ENCODE peak calls at places on chromosome 19, in seven cellular contexts. Q, Y, I, E, R, L and G are unnamed samples.
A peak's percentile ranks its signal among the peaks of the same experiment; 100 is the strongest.

GRCh38 chr19:47129579-47129978 is 1.1 kb upstream of the SAE1 start:
- DNase-seq in Q (no peak), Y (no peak), I (no peak), E (no peak), R (no peak), L (no peak), G (no peak)

GRCh38 chr19:18460313-18460712 is 22.4 kb upstream of the ISYNA1 start:
- DNase-seq in Q (no peak), Y (peak; percentile 84), I (no peak), E (peak; percentile 89), R (peak; percentile 86), L (peak; percentile 77), G (peak; percentile 65)

GRCh38 chr19:30082611-30083010 is 140.6 kb downstream of the URI1 start:
- DNase-seq in Q (no peak), Y (no peak), I (no peak), E (no peak), R (no peak), L (no peak), G (no peak)

GRCh38 chr19:18603255-18603957 is 3.2 kb downstream of the CRLF1 start:
- DNase-seq in Q (no peak), Y (no peak), I (no peak), E (peak; percentile 15), R (no peak), L (peak; percentile 66), G (no peak)

GRCh38 chr19:10517361-10517759 is at the start of gene S1PR5:
- DNase-seq in Q (no peak), Y (no peak), I (no peak), E (no peak), R (no peak), L (peak; percentile 54), G (no peak)

GRCh38 chr19:16457195-16457953 is 14.4 kb downstream of the EPS15L1 start:
- DNase-seq in Q (no peak), Y (peak; percentile 56), I (peak; percentile 24), E (peak; percentile 5), R (peak; percentile 26), L (peak; percentile 60), G (peak; percentile 54)

GRCh38 chr19:6047741-6048231 is 62.5 kb downstream of the RFX2 start:
- DNase-seq in Q (peak; percentile 31), Y (peak; percentile 56), I (peak; percentile 70), E (peak; percentile 80), R (peak; percentile 52), L (peak; percentile 76), G (no peak)

GRCh38 chr19:46442808-46443450 is 14.2 kb upstream of the PNMA8C start:
- DNase-seq in Q (no peak), Y (peak; percentile 76), I (no peak), E (peak; percentile 85), R (peak; percentile 78), L (peak; percentile 80), G (peak; percentile 69)

GRCh38 chr19:33414667-33415605 is 41.4 kb downstream of the CEBPG start:
- DNase-seq in Q (no peak), Y (no peak), I (no peak), E (no peak), R (no peak), L (no peak), G (no peak)

GRCh38 chr19:33047422-33047821 is 17.3 kb downstream of the RHPN2 start:
- DNase-seq in Q (peak; percentile 96), Y (no peak), I (no peak), E (peak; percentile 95), R (no peak), L (no peak), G (peak; percentile 96)

GRCh38 chr19:8526345-8527062 is 12.5 kb upstream of the ZNF414 start:
- DNase-seq in Q (peak; percentile 75), Y (peak; percentile 90), I (peak; percentile 87), E (peak; percentile 95), R (peak; percentile 88), L (peak; percentile 98), G (peak; percentile 81)

GRCh38 chr19:45403781-45404556 is 900 bp downstream of the PPP1R13L start:
- DNase-seq in Q (no peak), Y (no peak), I (peak; percentile 70), E (peak; percentile 75), R (no peak), L (peak; percentile 41), G (peak; percentile 60)

GRCh38 chr19:50329146-50329925 is at the start of gene KCNC3:
- DNase-seq in Q (peak; percentile 99), Y (peak; percentile 83), I (peak; percentile 100), E (peak; percentile 99), R (peak; percentile 83), L (peak; percentile 95), G (peak; percentile 69)

GRCh38 chr19:12155324-12155723 is 1.2 kb downstream of the ZNF625 start:
- DNase-seq in Q (no peak), Y (no peak), I (no peak), E (peak; percentile 4), R (no peak), L (peak; percentile 38), G (no peak)

GRCh38 chr19:52148256-52148655 is 8.5 kb upstream of the ZNF616 start:
- DNase-seq in Q (no peak), Y (no peak), I (no peak), E (no peak), R (no peak), L (no peak), G (no peak)

GRCh38 chr19:51124216-51124615 is 490 bp upstream of the SIGLEC9 start:
- DNase-seq in Q (no peak), Y (no peak), I (no peak), E (no peak), R (no peak), L (no peak), G (no peak)

GRCh38 chr19:1045247-1045603 is 5.3 kb downstream of the ABCA7 start:
- DNase-seq in Q (peak; percentile 95), Y (no peak), I (peak; percentile 89), E (peak; percentile 66), R (no peak), L (peak; percentile 59), G (peak; percentile 51)

GRCh38 chr19:30434797-30435594 is 62.8 kb downstream of the ZNF536 start:
- DNase-seq in Q (no peak), Y (no peak), I (no peak), E (no peak), R (no peak), L (no peak), G (no peak)

GRCh38 chr19:40642757-40643325 is 41.7 kb downstream of the LTBP4 start:
- DNase-seq in Q (no peak), Y (no peak), I (no peak), E (no peak), R (no peak), L (no peak), G (no peak)

GRCh38 chr19:51079486-51080110 is 3.1 kb downstream of the KLK14 start:
- DNase-seq in Q (no peak), Y (no peak), I (no peak), E (no peak), R (no peak), L (no peak), G (no peak)

GRCh38 chr19:17749912-17750317 is 1.4 kb upstream of the FCHO1 start:
- DNase-seq in Q (no peak), Y (no peak), I (no peak), E (no peak), R (no peak), L (peak; percentile 44), G (no peak)

GRCh38 chr19:39303373-39304184 is 7.4 kb downstream of the IFNL1 start:
- DNase-seq in Q (no peak), Y (no peak), I (peak; percentile 82), E (no peak), R (no peak), L (no peak), G (no peak)

GRCh38 chr19:12937243-12938053 is 961 bp upstream of the CALR start:
- DNase-seq in Q (no peak), Y (no peak), I (peak; percentile 43), E (peak; percentile 52), R (no peak), L (peak; percentile 74), G (no peak)

GRCh38 chr19:38203197-38203596 is 20.8 kb downstream of the DPF1 start:
- DNase-seq in Q (no peak), Y (no peak), I (no peak), E (no peak), R (no peak), L (no peak), G (no peak)

GRCh38 chr19:52237771-52238400 is 31.5 kb upstream of the ZNF766 start:
- DNase-seq in Q (peak; percentile 44), Y (peak; percentile 72), I (peak; percentile 52), E (peak; percentile 84), R (peak; percentile 75), L (peak; percentile 74), G (peak; percentile 40)

GRCh38 chr19:16892868-16893685 is 4.3 kb downstream of the F2RL3 start:
- DNase-seq in Q (no peak), Y (no peak), I (no peak), E (no peak), R (no peak), L (no peak), G (no peak)

GRCh38 chr19:35307990-35308389 is 16.0 kb downstream of the MAG start:
- DNase-seq in Q (no peak), Y (no peak), I (no peak), E (no peak), R (no peak), L (no peak), G (no peak)
- H3K4me2 ChIP-seq in Q (no peak overlapping the region), Y (no peak overlapping the region), I (no peak overlapping the region), E (no peak overlapping the region), R (no peak overlapping the region), L (no peak overlapping the region), G (no peak overlapping the region)

DNA sequence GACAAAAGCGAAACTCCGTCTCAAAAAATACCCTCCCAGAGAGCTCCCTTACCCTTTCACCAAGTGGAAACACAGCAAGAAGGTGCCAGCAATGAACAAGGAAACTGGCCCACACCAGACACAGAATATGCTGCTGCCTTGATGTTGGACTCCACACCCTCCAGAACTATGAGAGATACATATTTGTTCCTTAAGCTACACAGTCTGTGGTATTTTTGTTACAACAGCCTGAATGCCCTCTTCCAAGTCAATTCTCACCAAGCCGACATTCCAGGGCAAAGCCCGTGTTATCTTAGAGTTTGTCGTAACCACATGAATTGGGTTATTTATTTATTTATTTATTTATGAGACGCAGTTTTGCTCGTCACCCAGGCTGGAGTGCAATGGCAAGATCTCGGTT is 14.9 kb downstream of the FGF21 start:
- DNase-seq in Q (no peak), Y (no peak), I (no peak), E (no peak), R (no peak), L (peak; percentile 58), G (peak; percentile 66)
- H3K27ac ChIP-seq in Q (peak overlapping the region; percentile 74), Y (no peak overlapping the region), I (no peak overlapping the region), E (no peak overlapping the region), R (no peak overlapping the region), L (no peak overlapping the region), G (no peak overlapping the region)

GRCh38 chr19:28468701-28469459 is 744.1 kb downstream of the UQCRFS1 start:
- DNase-seq in Q (no peak), Y (no peak), I (no peak), E (peak; percentile 1), R (no peak), L (peak; percentile 89), G (no peak)
- H3K4me2 ChIP-seq in Q (no peak overlapping the region), Y (no peak overlapping the region), I (no peak overlapping the region), E (no peak overlapping the region), R (no peak overlapping the region), L (peak overlapping the region; percentile 69), G (peak overlapping the region; percentile 44)

DNA sequence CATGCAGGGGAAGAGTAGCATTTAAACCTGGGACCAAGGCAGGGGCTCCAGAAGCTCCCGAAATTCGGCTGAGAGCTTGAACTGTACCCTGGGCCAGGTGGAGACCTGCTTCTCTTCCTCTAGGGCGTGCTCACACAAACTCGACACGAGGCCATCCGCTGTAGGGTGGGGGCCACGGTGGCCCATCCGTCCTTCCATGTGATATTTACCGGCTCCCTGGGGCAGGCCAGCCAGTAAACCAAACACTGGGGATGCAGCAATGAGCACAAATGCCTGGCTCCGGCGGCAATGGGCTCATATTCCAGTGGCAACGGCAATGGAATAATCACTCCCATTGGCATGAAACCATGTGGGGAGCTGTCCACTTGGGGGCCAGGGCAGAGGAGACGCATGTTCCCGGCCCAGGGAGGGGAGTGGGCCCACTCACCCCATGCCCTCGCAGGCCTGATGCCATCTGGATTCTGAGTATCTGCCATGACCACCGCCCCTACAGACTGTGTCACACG is 10.8 kb downstream of the SH3GL1 start:
- DNase-seq in Q (no peak), Y (no peak), I (no peak), E (no peak), R (no peak), L (peak; percentile 27), G (no peak)
- H3K27ac ChIP-seq in Q (no peak overlapping the region), Y (peak overlapping the region; percentile 86), I (peak overlapping the region; percentile 95), E (no peak overlapping the region), R (peak overlapping the region; percentile 36), L (peak overlapping the region; percentile 83), G (no peak overlapping the region)